ENCODE peak calls at places on chromosomes 5 and 9, in nine cellular contexts. H, Q, E, G, R, A, L, J and C are unnamed samples.

GRCh38 chr9:92180669-92181181 is 65.5 kb upstream of the SPTLC1 start:
- DNase-seq in H (no peak), Q (no peak), E (no peak), G (no peak), R (no peak), A (no peak), L (peak; percentile 78), J (no peak), C (no peak)

GRCh38 chr5:143258559-143259253 is 144.8 kb downstream of the NR3C1 start:
- DNase-seq in H (no peak), Q (no peak), E (no peak), G (no peak), R (no peak), A (no peak), L (no peak), J (no peak), C (no peak)

GRCh38 chr5:169805937-169806700 is 169.0 kb downstream of the DOCK2 start:
- DNase-seq in H (no peak), Q (no peak), E (no peak), G (no peak), R (no peak), A (no peak), L (no peak), J (no peak), C (no peak)

GRCh38 chr5:76401801-76402250 is 1.3 kb upstream of the IQGAP2 start:
- DNase-seq in H (no peak), Q (no peak), E (no peak), G (no peak), R (no peak), A (peak; percentile 29), L (no peak), J (no peak), C (no peak)

GRCh38 chr5:175247146-175247545 is 196.8 kb downstream of the DRD1 start:
- DNase-seq in H (no peak), Q (no peak), E (no peak), G (no peak), R (no peak), A (no peak), L (no peak), J (no peak), C (no peak)

GRCh38 chr9:129023036-129023907 is 4.9 kb downstream of the SH3GLB2 start:
- DNase-seq in H (peak; percentile 36), Q (no peak), E (no peak), G (no peak), R (peak; percentile 40), A (no peak), L (peak; percentile 93), J (no peak), C (peak; percentile 12)

GRCh38 chr5:121671624-121672023 is 180.1 kb upstream of the FTMT start:
- DNase-seq in H (no peak), Q (no peak), E (no peak), G (no peak), R (no peak), A (no peak), L (no peak), J (no peak), C (no peak)

GRCh38 chr5:608286-609087 is 3.7 kb upstream of the CEP72 start:
- DNase-seq in H (no peak), Q (no peak), E (no peak), G (no peak), R (peak; percentile 9), A (no peak), L (no peak), J (no peak), C (no peak)

DNA sequence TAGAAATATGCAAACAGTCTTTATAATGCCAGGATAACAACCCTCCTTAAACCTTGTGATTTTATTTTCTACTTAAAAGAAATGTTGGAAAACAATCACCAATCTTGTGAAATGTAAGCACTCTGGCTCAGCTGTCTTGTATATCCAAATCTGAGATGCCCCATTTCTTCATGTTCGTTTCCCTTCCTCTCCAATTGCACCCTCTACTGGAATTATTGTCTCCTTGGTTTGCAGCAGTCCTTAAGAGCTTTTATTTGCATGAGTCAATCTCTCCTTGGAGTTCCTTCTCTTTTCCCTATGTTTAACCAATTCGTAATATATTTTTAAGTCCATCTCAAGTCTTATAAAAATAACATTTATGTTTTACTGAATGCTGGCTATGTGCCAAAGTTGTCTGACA is 362.0 kb upstream of the CDH10 start:
- DNase-seq in H (peak; percentile 57), Q (no peak), E (peak; percentile 67), G (no peak), R (no peak), A (no peak), L (no peak), J (no peak), C (no peak)
- TF ChIP-seq CTCF in H (peak; percentile 60), Q (no peak), E (peak; percentile 23), G (no peak), R (no peak), A (no peak), L (no peak), J (no peak), C (no peak)

GRCh38 chr5:140327589-140327988 is 18.8 kb downstream of the HBEGF start:
- DNase-seq in H (peak; percentile 72), Q (no peak), E (no peak), G (no peak), R (no peak), A (no peak), L (no peak), J (no peak), C (no peak)

GRCh38 chr5:140329739-140330481 is 16.5 kb downstream of the HBEGF start:
- DNase-seq in H (peak; percentile 18), Q (no peak), E (no peak), G (no peak), R (no peak), A (no peak), L (no peak), J (no peak), C (no peak)

GRCh38 chr5:140324834-140325195 is 21.6 kb downstream of the HBEGF start:
- DNase-seq in H (no peak), Q (no peak), E (no peak), G (no peak), R (no peak), A (no peak), L (no peak), J (no peak), C (no peak)

GRCh38 chr5:140325486-140325885 is 20.9 kb downstream of the HBEGF start:
- DNase-seq in H (no peak), Q (no peak), E (no peak), G (no peak), R (no peak), A (no peak), L (no peak), J (no peak), C (no peak)

DNA sequence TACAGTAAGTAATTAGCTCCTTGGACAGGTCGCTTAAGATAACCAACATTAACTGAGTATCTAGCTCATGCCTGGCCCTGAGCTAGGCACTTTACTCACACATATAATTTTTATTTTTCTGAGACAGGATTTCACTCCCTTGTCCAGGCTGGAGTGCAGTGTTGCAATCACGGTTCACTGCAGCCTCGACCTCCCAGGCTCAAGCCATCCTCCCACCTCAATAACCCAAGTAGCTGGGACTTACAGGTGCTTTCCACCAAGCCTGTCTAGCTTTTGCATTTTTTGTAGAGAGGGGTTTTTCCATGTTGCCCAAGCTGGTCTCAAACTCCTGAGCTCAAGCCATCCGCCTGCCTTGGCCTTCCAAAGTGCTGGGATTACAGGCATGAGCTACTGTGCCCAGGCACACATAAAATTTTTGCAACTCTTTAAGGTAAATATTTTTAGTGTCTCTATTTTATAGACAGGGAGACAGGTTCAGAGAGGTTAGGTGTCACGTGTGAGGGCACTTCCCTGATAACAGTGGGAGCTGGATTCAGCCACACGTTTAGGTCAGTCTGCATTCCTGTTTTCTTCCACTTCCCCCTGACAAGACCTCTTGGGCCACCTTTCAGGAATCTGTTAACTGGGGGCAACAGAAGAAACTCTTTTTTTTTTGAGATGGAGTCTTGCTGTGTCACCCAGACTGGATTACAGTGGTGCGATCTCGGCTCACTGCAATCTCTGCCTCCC is 18.2 kb downstream of the HBEGF start:
- DNase-seq in H (no peak), Q (no peak), E (no peak), G (no peak), R (no peak), A (no peak), L (no peak), J (no peak), C (no peak)
- H3K27ac ChIP-seq in H (peak overlapping the region; percentile 6), Q (no peak overlapping the region), E (peak overlapping the region; percentile 5), G (no peak overlapping the region), R (no peak overlapping the region), A (no peak overlapping the region), L (no peak overlapping the region), J (no peak overlapping the region), C (no peak overlapping the region)

DNA sequence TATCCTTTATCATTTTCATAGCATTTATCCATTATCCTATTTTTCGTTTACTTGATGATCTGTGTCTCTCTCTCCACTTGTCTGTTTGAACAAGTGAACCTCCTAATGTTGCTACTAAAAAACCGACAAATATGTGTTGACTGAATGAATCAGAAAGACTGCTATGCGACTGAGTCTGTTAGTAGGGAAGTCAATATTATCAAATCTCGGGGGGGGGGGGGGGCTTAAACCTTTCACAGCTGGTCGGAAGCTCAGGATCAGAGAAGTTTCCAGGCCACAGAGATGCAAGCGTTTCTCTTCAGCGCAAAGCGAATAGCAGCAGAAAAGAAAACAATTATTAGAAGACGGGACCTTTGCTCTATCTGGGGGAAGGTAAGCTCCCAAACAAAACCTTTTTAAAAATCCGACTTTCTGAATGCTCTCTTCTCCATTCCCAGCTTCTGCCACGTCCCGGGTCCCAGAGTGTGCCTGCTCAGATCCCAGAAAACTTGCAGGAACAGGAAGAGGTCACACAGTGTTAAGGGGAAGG is 412 bp downstream of the RIOK2 start:
- DNase-seq in H (no peak), Q (no peak), E (no peak), G (no peak), R (no peak), A (no peak), L (no peak), J (no peak), C (no peak)
- H3K4me1 ChIP-seq in H (peaks cover 9% of the 10 kb centered on the region), Q (peaks cover 9% of the 10 kb centered on the region), E (peaks cover 9% of the 10 kb centered on the region), G (peaks cover 23% of the 10 kb centered on the region), R (peaks cover 33% of the 10 kb centered on the region), A (peaks cover 14% of the 10 kb centered on the region), L (peaks cover 12% of the 10 kb centered on the region), J (peaks cover 1% of the 10 kb centered on the region), C (peaks cover 16% of the 10 kb centered on the region)

GRCh38 chr9:94603259-94603776 is 9.7 kb upstream of the FBP2 start:
- DNase-seq in H (peak; percentile 88), Q (peak; percentile 42), E (peak; percentile 77), G (no peak), R (peak; percentile 75), A (peak; percentile 72), L (peak; percentile 75), J (peak; percentile 77), C (peak; percentile 62)

GRCh38 chr9:94600258-94600657 is 6.6 kb upstream of the FBP2 start:
- DNase-seq in H (no peak), Q (no peak), E (no peak), G (no peak), R (no peak), A (peak; percentile 47), L (no peak), J (no peak), C (no peak)

GRCh38 chr9:94600715-94601114 is 7.1 kb upstream of the FBP2 start:
- DNase-seq in H (no peak), Q (no peak), E (no peak), G (no peak), R (no peak), A (no peak), L (no peak), J (no peak), C (no peak)

GRCh38 chr9:94599102-94599501 is 5.5 kb upstream of the FBP2 start:
- DNase-seq in H (no peak), Q (no peak), E (no peak), G (no peak), R (no peak), A (no peak), L (no peak), J (no peak), C (no peak)

DNA sequence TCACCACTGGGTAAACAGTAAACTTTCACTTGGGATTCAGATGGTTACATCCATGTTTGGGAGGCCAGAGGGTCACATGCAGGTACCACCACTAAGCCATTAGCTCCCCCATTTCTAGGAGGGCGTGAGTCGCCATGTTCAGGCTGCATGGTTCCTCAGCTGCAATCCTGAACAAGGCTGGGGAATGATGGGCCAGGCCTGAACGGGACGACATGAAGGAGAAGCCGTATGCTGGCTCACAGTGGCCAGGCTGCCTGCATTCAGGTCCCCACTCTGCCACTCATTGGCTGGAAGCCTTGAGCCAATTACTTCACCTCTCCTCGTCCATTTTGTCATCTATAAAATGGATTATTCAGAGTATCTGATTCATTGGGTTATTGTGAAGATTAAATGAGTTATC is 9.0 kb upstream of the FBP2 start:
- DNase-seq in H (no peak), Q (no peak), E (no peak), G (no peak), R (no peak), A (no peak), L (no peak), J (no peak), C (no peak)
- TF ChIP-seq CTCF in H (no peak), Q (no peak), E (no peak), G (no peak), R (no peak), A (no peak), L (no peak), J (no peak), C (no peak)